ENCODE peak calls at places on chromosomes 6 and 20, in six cellular contexts. Y is adrenal gland, Q is fibroblast of lung, A is psoas muscle, E is H9, L is lung. W is an unnamed sample.

GRCh38 chr6:129331450-129332138 is 378.4 kb downstream of the ARHGAP18 start:
- DNase-seq in A (no peak), L (no peak), Q (peak; percentile 74), E (no peak), Y (no peak), W (no peak)

GRCh38 chr6:99471638-99472037 is 43.6 kb downstream of the USP45 start:
- DNase-seq in E (no peak), A (no peak), Y (no peak), L (no peak), Q (no peak), W (no peak)

GRCh38 chr6:35898003-35898402 is 22.9 kb downstream of the SRPK1 start:
- DNase-seq in Q (no peak), E (no peak), A (no peak), Y (no peak), L (no peak), W (no peak)

GRCh38 chr6:75204222-75204958 is 1.5 kb downstream of the COL12A1 start:
- DNase-seq in A (peak; percentile 80), L (peak; percentile 63), E (peak; percentile 79), Q (peak; percentile 92), Y (peak; percentile 65), W (peak; percentile 71)

GRCh38 chr6:14811760-14812428 is 434.0 kb upstream of the JARID2 start:
- DNase-seq in Y (no peak), Q (peak; percentile 90), A (no peak), L (no peak), E (no peak), W (no peak)

GRCh38 chr6:2412731-2413130 is 167.3 kb upstream of the GMDS start:
- DNase-seq in Q (peak; percentile 84), L (no peak), A (no peak), E (no peak), Y (no peak), W (no peak)

GRCh38 chr20:32807706-32808105 is 12.0 kb upstream of the MAPRE1 start:
- DNase-seq in Y (no peak), L (no peak), E (peak; percentile 85), A (no peak), Q (no peak), W (no peak)

GRCh38 chr6:142819603-142820335 is 125.2 kb downstream of the HIVEP2 start:
- DNase-seq in L (no peak), Q (peak; percentile 70), A (no peak), E (no peak), Y (no peak), W (peak; percentile 60)

GRCh38 chr20:22921595-22922421 is 113.3 kb upstream of the SSTR4 start:
- DNase-seq in L (no peak), A (no peak), Q (peak; percentile 60), E (no peak), Y (no peak), W (no peak)

GRCh38 chr6:100475554-100476325 is 11.0 kb upstream of the SIM1 start:
- DNase-seq in L (no peak), E (no peak), Q (no peak), A (no peak), Y (no peak), W (no peak)

GRCh38 chr6:14447240-14447639 is 329.7 kb downstream of the CD83 start:
- DNase-seq in Q (no peak), E (no peak), Y (no peak), L (no peak), A (no peak), W (no peak)

GRCh38 chr6:3023663-3024483 is 24.2 kb downstream of the NQO2 start:
- DNase-seq in L (peak; percentile 92), E (peak; percentile 89), Y (peak; percentile 90), A (peak; percentile 98), Q (peak; percentile 87), W (peak; percentile 94)

GRCh38 chr20:21562656-21563055 is 48.8 kb upstream of the NKX2-2 start:
- DNase-seq in Q (no peak), Y (no peak), L (no peak), A (no peak), E (no peak), W (no peak)

GRCh38 chr6:170307080-170307545 is 555 bp downstream of the FAM120B start:
- DNase-seq in Y (no peak), L (no peak), Q (no peak), E (no peak), A (no peak), W (no peak)

GRCh38 chr20:58545565-58546195 is 30.5 kb upstream of the APCDD1L start:
- DNase-seq in E (no peak), Q (peak; percentile 82), A (no peak), L (no peak), Y (no peak), W (peak; percentile 47)

GRCh38 chr6:91575032-91575431 is 988.2 kb upstream of the MAP3K7 start:
- DNase-seq in A (no peak), L (no peak), Q (peak; percentile 11), Y (no peak), E (no peak), W (no peak)

GRCh38 chr20:49775229-49775693 is 37.4 kb upstream of the SLC9A8 start:
- DNase-seq in Y (peak; percentile 84), A (peak; percentile 86), L (peak; percentile 69), Q (peak; percentile 83), E (peak; percentile 80), W (peak; percentile 64)

GRCh38 chr20:4513720-4514119 is 208.0 kb upstream of the PRND start:
- DNase-seq in L (no peak), Q (peak; percentile 91), A (no peak), E (no peak), Y (no peak), W (peak; percentile 78)

GRCh38 chr20:14288341-14289330 is 48.8 kb downstream of the FLRT3 start:
- DNase-seq in L (no peak), Y (no peak), A (no peak), E (no peak), Q (peak; percentile 51), W (no peak)

GRCh38 chr6:37699138-37699766 is 1.6 kb upstream of the MDGA1 start:
- DNase-seq in A (no peak), Y (no peak), L (no peak), E (no peak), Q (no peak), W (no peak)

GRCh38 chr20:59177266-59178250 is 13.9 kb downstream of the ZNF831 start:
- DNase-seq in L (no peak), E (no peak), Q (no peak), A (no peak), Y (no peak), W (no peak)

GRCh38 chr20:47361268-47361665 is 4.8 kb upstream of the ZMYND8 start:
- DNase-seq in E (no peak), A (no peak), Y (no peak), L (no peak), Q (peak; percentile 4), W (no peak)
- H3K4me1 ChIP-seq in E (peaks cover 31% of the 10 kb centered on the region), A (peaks cover 58% of the 10 kb centered on the region), Y (peaks cover 57% of the 10 kb centered on the region), L (peaks cover 33% of the 10 kb centered on the region), Q (peaks cover 39% of the 10 kb centered on the region), W (peaks cover 57% of the 10 kb centered on the region)

DNA sequence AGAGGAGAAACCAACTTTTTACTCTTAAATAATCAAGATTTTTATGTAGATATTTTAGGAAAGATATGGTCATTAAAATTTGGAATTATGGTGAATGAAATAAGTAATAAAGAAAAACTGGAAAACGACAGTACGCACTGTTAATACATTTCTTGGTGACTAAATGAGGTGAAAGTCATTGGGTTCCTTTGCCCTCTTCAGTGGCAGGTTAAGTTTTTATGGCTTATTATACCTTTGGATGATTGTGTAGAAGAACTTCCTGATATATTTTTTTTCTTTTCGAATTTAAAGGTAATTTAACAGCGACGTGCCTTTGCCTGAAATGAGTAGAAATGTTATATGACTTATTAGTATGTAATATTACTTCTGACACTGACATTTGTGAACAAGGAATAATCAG is 43.4 kb downstream of the FOXO3 start:
- DNase-seq in Q (no peak), Y (no peak), L (no peak), E (no peak), A (no peak), W (no peak)
- H3K4me1 ChIP-seq in Q (peaks cover under 1% of the 10 kb centered on the region), Y (peaks cover 51% of the 10 kb centered on the region), L (peaks cover 29% of the 10 kb centered on the region), E (no peaks in the 10 kb centered on the region), A (peaks cover 74% of the 10 kb centered on the region), W (peaks cover 9% of the 10 kb centered on the region)

GRCh38 chr20:36102306-36102705 is 52.2 kb upstream of the EPB41L1 start:
- DNase-seq in A (no peak), Q (no peak), Y (no peak), L (no peak), E (no peak), W (no peak)

GRCh38 chr20:36099106-36099505 is 55.4 kb upstream of the EPB41L1 start:
- DNase-seq in L (no peak), E (no peak), Y (no peak), A (no peak), Q (no peak), W (no peak)

GRCh38 chr20:36098364-36098763 is 56.2 kb upstream of the EPB41L1 start:
- DNase-seq in E (no peak), Q (peak; percentile 63), L (no peak), Y (no peak), A (no peak), W (no peak)

GRCh38 chr20:36102809-36103596 is 51.5 kb upstream of the EPB41L1 start:
- DNase-seq in A (no peak), Y (no peak), Q (no peak), L (peak; percentile 37), E (no peak), W (no peak)

GRCh38 chr20:36101201-36101600 is 53.3 kb upstream of the EPB41L1 start:
- DNase-seq in L (no peak), A (no peak), E (no peak), Q (no peak), Y (no peak), W (no peak)
- H3K4me1 ChIP-seq in L (no peaks in the 10 kb centered on the region), A (no peaks in the 10 kb centered on the region), E (peaks cover 3% of the 10 kb centered on the region), Q (peaks cover 4% of the 10 kb centered on the region), Y (peaks cover 28% of the 10 kb centered on the region), W (peaks cover 22% of the 10 kb centered on the region)

GRCh38 chr20:38269715-38270114 is 9.2 kb upstream of the KIAA1755 start:
- DNase-seq in Y (no peak), Q (no peak), A (no peak), E (no peak), L (no peak), W (no peak)

GRCh38 chr20:38272961-38273360 is 12.4 kb upstream of the KIAA1755 start:
- DNase-seq in Q (peak; percentile 90), E (no peak), L (no peak), A (no peak), Y (no peak), W (peak; percentile 16)

GRCh38 chr20:38272398-38272797 is 11.9 kb upstream of the KIAA1755 start:
- DNase-seq in E (no peak), L (no peak), Q (peak; percentile 85), Y (no peak), A (no peak), W (no peak)

GRCh38 chr20:38271609-38272120 is 11.1 kb upstream of the KIAA1755 start:
- DNase-seq in Y (no peak), L (no peak), E (no peak), A (no peak), Q (no peak), W (no peak)

DNA sequence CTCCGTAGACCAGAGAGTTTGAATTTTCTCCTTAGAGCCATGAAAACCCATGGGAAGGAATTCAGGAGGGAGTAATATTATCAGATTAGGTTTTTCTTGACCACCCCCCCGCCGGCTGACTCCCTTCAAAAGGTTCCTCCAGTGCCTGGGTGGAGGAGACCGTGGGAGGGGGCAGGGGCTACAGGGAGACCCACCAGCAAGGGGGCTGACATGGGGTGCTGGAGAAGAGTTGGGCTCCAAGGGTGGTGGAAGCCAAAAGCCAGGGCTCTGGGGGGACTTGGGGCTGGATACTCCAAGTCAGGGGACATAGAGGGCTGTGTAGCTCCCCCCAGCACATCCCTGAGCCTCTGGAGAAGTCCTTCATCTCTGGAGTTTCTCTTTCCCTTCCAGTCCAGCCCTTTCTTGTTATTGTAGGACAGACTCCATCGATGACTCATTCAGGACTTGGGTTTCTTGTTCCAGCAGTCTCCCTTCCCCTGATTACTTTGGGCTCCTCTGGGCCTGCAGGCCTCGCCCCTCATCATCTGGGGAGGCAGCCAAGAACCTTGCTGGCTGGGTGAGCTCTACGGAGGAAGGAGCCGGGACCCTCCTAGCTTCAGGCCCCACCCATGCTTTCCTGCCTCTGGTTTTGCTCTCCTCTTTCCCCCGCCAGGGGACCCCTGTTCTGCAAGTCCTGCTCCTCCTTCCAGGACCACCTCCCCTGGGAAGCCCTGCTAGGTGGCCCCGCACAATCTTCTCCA is 10.5 kb upstream of the KIAA1755 start:
- DNase-seq in E (no peak), L (no peak), Q (peak; percentile 99), A (peak; percentile 73), Y (no peak), W (peak; percentile 82)
- H3K4me1 ChIP-seq in E (no peaks in the 10 kb centered on the region), L (peaks cover 6% of the 10 kb centered on the region), Q (peaks cover 31% of the 10 kb centered on the region), A (no peaks in the 10 kb centered on the region), Y (no peaks in the 10 kb centered on the region), W (peaks cover 50% of the 10 kb centered on the region)

W was measured in SJSA1.